ENCODE peak calls at places on chromosomes 2 and 18, in six cellular contexts. One of them, this sample, is unnamed.

GRCh38 chr2:200944467-200945394 is 18.7 kb downstream of the ORC2 start:
- DNase-seq in NCI-H446 treated with DMSO at 0.1 percent for 48 hours: no peak
- DNase-seq in posterior cingulate gyrus: no peak
- DNase-seq in WERI-Rb-1: no peak
- DNase-seq in NCI-H460: peak
- DNase-seq in H9: no peak
- DNase-seq in this sample: peak

GRCh38 chr2:120904825-120905224 is 169.2 kb downstream of the GLI2 start:
- DNase-seq in NCI-H460: no peak
- DNase-seq in H9: no peak
- DNase-seq in NCI-H446 treated with DMSO at 0.1 percent for 48 hours: no peak
- DNase-seq in posterior cingulate gyrus: no peak
- DNase-seq in WERI-Rb-1: no peak
- DNase-seq in this sample: no peak

GRCh38 chr18:24949908-24950307 is 402.1 kb downstream of the ZNF521 start:
- DNase-seq in NCI-H446 treated with DMSO at 0.1 percent for 48 hours: no peak
- DNase-seq in WERI-Rb-1: no peak
- DNase-seq in H9: no peak
- DNase-seq in NCI-H460: no peak
- DNase-seq in posterior cingulate gyrus: no peak
- DNase-seq in this sample: no peak

GRCh38 chr2:46387886-46388515 is 90.8 kb downstream of the EPAS1 start:
- DNase-seq in NCI-H446 treated with DMSO at 0.1 percent for 48 hours: no peak
- DNase-seq in posterior cingulate gyrus: peak
- DNase-seq in WERI-Rb-1: no peak
- DNase-seq in H9: peak
- DNase-seq in NCI-H460: no peak
- DNase-seq in this sample: no peak

GRCh38 chr2:231198291-231199173 is at the start of gene ARMC9:
- DNase-seq in WERI-Rb-1: peak
- DNase-seq in H9: peak
- DNase-seq in NCI-H446 treated with DMSO at 0.1 percent for 48 hours: no peak
- DNase-seq in posterior cingulate gyrus: peak
- DNase-seq in NCI-H460: peak
- DNase-seq in this sample: peak

GRCh38 chr2:73970850-73971471 is 13.7 kb upstream of the TET3 start:
- DNase-seq in NCI-H460: no peak
- DNase-seq in posterior cingulate gyrus: peak
- DNase-seq in WERI-Rb-1: peak
- DNase-seq in H9: no peak
- DNase-seq in NCI-H446 treated with DMSO at 0.1 percent for 48 hours: no peak
- DNase-seq in this sample: no peak

GRCh38 chr2:174078275-174078674 is 113.1 kb upstream of the SP3 start:
- DNase-seq in H9: no peak
- DNase-seq in WERI-Rb-1: no peak
- DNase-seq in posterior cingulate gyrus: no peak
- DNase-seq in NCI-H460: no peak
- DNase-seq in NCI-H446 treated with DMSO at 0.1 percent for 48 hours: no peak
- DNase-seq in this sample: no peak

GRCh38 chr2:112150447-112150846 is 12.3 kb downstream of the FBLN7 start:
- DNase-seq in posterior cingulate gyrus: no peak
- DNase-seq in H9: no peak
- DNase-seq in WERI-Rb-1: no peak
- DNase-seq in NCI-H460: no peak
- DNase-seq in NCI-H446 treated with DMSO at 0.1 percent for 48 hours: no peak
- DNase-seq in this sample: no peak

GRCh38 chr2:216015722-216016464 is 2.5 kb upstream of the MREG start:
- DNase-seq in posterior cingulate gyrus: no peak
- DNase-seq in H9: no peak
- DNase-seq in NCI-H446 treated with DMSO at 0.1 percent for 48 hours: no peak
- DNase-seq in NCI-H460: no peak
- DNase-seq in WERI-Rb-1: peak
- DNase-seq in this sample: no peak

GRCh38 chr2:182064024-182064880 is 78.6 kb downstream of the PPP1R1C start:
- DNase-seq in NCI-H460: no peak
- DNase-seq in WERI-Rb-1: no peak
- DNase-seq in posterior cingulate gyrus: peak
- DNase-seq in NCI-H446 treated with DMSO at 0.1 percent for 48 hours: no peak
- DNase-seq in H9: no peak
- DNase-seq in this sample: no peak

GRCh38 chr2:39434233-39434897 is 2.7 kb downstream of the MAP4K3 start:
- DNase-seq in posterior cingulate gyrus: no peak
- DNase-seq in NCI-H460: no peak
- DNase-seq in WERI-Rb-1: no peak
- DNase-seq in NCI-H446 treated with DMSO at 0.1 percent for 48 hours: no peak
- DNase-seq in H9: no peak
- DNase-seq in this sample: no peak

GRCh38 chr2:28662044-28662443 is 89.6 kb upstream of the PPP1CB start:
- DNase-seq in WERI-Rb-1: no peak
- DNase-seq in posterior cingulate gyrus: no peak
- DNase-seq in NCI-H446 treated with DMSO at 0.1 percent for 48 hours: peak
- DNase-seq in NCI-H460: no peak
- DNase-seq in H9: no peak
- DNase-seq in this sample: no peak

GRCh38 chr2:149903626-149904025 is 316.1 kb upstream of the MMADHC start:
- DNase-seq in posterior cingulate gyrus: no peak
- DNase-seq in WERI-Rb-1: no peak
- DNase-seq in NCI-H460: no peak
- DNase-seq in H9: no peak
- DNase-seq in NCI-H446 treated with DMSO at 0.1 percent for 48 hours: no peak
- DNase-seq in this sample: no peak

GRCh38 chr2:9179572-9180201 is 26.9 kb upstream of the ASAP2 start:
- DNase-seq in H9: no peak
- DNase-seq in posterior cingulate gyrus: no peak
- DNase-seq in WERI-Rb-1: peak
- DNase-seq in NCI-H446 treated with DMSO at 0.1 percent for 48 hours: no peak
- DNase-seq in NCI-H460: peak
- DNase-seq in this sample: no peak

GRCh38 chr2:234536218-234536989 is 39.5 kb upstream of the ARL4C start:
- DNase-seq in posterior cingulate gyrus: no peak
- DNase-seq in H9: no peak
- DNase-seq in WERI-Rb-1: peak
- DNase-seq in NCI-H460: no peak
- DNase-seq in NCI-H446 treated with DMSO at 0.1 percent for 48 hours: no peak
- DNase-seq in this sample: no peak

GRCh38 chr2:237888389-237888788 is 29.0 kb downstream of the RAMP1 start:
- DNase-seq in WERI-Rb-1: no peak
- DNase-seq in NCI-H446 treated with DMSO at 0.1 percent for 48 hours: no peak
- DNase-seq in H9: no peak
- DNase-seq in NCI-H460: peak
- DNase-seq in posterior cingulate gyrus: no peak
- DNase-seq in this sample: no peak

GRCh38 chr2:71548589-71549485 is 95.5 kb downstream of the DYSF start:
- DNase-seq in posterior cingulate gyrus: peak
- DNase-seq in NCI-H460: peak
- DNase-seq in WERI-Rb-1: peak
- DNase-seq in NCI-H446 treated with DMSO at 0.1 percent for 48 hours: peak
- DNase-seq in H9: peak
- DNase-seq in this sample: peak

GRCh38 chr2:55585451-55586079 is 31.9 kb downstream of the PPP4R3B start:
- DNase-seq in H9: no peak
- DNase-seq in NCI-H460: no peak
- DNase-seq in NCI-H446 treated with DMSO at 0.1 percent for 48 hours: no peak
- DNase-seq in WERI-Rb-1: no peak
- DNase-seq in posterior cingulate gyrus: no peak
- DNase-seq in this sample: no peak

GRCh38 chr2:101858246-101858645 is 133.5 kb upstream of the IL1R2 start:
- DNase-seq in posterior cingulate gyrus: no peak
- DNase-seq in H9: no peak
- DNase-seq in NCI-H460: no peak
- DNase-seq in WERI-Rb-1: no peak
- DNase-seq in NCI-H446 treated with DMSO at 0.1 percent for 48 hours: no peak
- DNase-seq in this sample: no peak

GRCh38 chr2:76296400-76296799 is 585.7 kb upstream of the GCFC2 start:
- DNase-seq in NCI-H460: no peak
- DNase-seq in NCI-H446 treated with DMSO at 0.1 percent for 48 hours: no peak
- DNase-seq in WERI-Rb-1: no peak
- DNase-seq in posterior cingulate gyrus: no peak
- DNase-seq in H9: no peak
- DNase-seq in this sample: no peak

GRCh38 chr2:191202881-191203397 is 42.3 kb upstream of the MYO1B start:
- DNase-seq in posterior cingulate gyrus: peak
- DNase-seq in WERI-Rb-1: no peak
- DNase-seq in NCI-H460: no peak
- DNase-seq in H9: no peak
- DNase-seq in NCI-H446 treated with DMSO at 0.1 percent for 48 hours: no peak
- DNase-seq in this sample: no peak

GRCh38 chr2:230703514-230703913 is 9.1 kb upstream of the CAB39 start:
- DNase-seq in posterior cingulate gyrus: no peak
- DNase-seq in NCI-H446 treated with DMSO at 0.1 percent for 48 hours: no peak
- DNase-seq in WERI-Rb-1: no peak
- DNase-seq in NCI-H460: no peak
- DNase-seq in H9: no peak
- DNase-seq in this sample: no peak

GRCh38 chr2:113212245-113213060 is 38.7 kb downstream of the PSD4 start:
- DNase-seq in H9: no peak
- DNase-seq in WERI-Rb-1: no peak
- DNase-seq in posterior cingulate gyrus: no peak
- DNase-seq in NCI-H446 treated with DMSO at 0.1 percent for 48 hours: peak
- DNase-seq in NCI-H460: no peak
- DNase-seq in this sample: no peak

GRCh38 chr2:240465765-240466578 is 30.5 kb downstream of the GPC1 start:
- DNase-seq in WERI-Rb-1: no peak
- DNase-seq in H9: peak
- DNase-seq in NCI-H460: no peak
- DNase-seq in posterior cingulate gyrus: no peak
- DNase-seq in NCI-H446 treated with DMSO at 0.1 percent for 48 hours: no peak
- DNase-seq in this sample: peak

GRCh38 chr2:217286833-217287232 is 427.0 kb upstream of the TNP1 start:
- DNase-seq in posterior cingulate gyrus: no peak
- DNase-seq in WERI-Rb-1: no peak
- DNase-seq in NCI-H460: no peak
- DNase-seq in H9: no peak
- DNase-seq in NCI-H446 treated with DMSO at 0.1 percent for 48 hours: no peak
- DNase-seq in this sample: no peak

GRCh38 chr2:7693246-7694065 is 776.2 kb downstream of the RNF144A start:
- DNase-seq in posterior cingulate gyrus: no peak
- DNase-seq in NCI-H460: peak
- DNase-seq in H9: no peak
- DNase-seq in WERI-Rb-1: no peak
- DNase-seq in NCI-H446 treated with DMSO at 0.1 percent for 48 hours: no peak
- DNase-seq in this sample: no peak

GRCh38 chr2:172437419-172438063 is 10.2 kb downstream of the ITGA6 start:
- DNase-seq in WERI-Rb-1: no peak
- DNase-seq in posterior cingulate gyrus: no peak
- DNase-seq in H9: no peak
- DNase-seq in NCI-H446 treated with DMSO at 0.1 percent for 48 hours: no peak
- DNase-seq in NCI-H460: no peak
- DNase-seq in this sample: no peak

GRCh38 chr2:181310967-181311366 is 146.2 kb upstream of the ITGA4 start:
- DNase-seq in H9: no peak
- DNase-seq in NCI-H460: no peak
- DNase-seq in WERI-Rb-1: no peak
- DNase-seq in posterior cingulate gyrus: no peak
- DNase-seq in NCI-H446 treated with DMSO at 0.1 percent for 48 hours: no peak
- DNase-seq in this sample: no peak

GRCh38 chr2:185625604-185626003 is 113.0 kb upstream of the FSIP2 start:
- DNase-seq in WERI-Rb-1: no peak
- DNase-seq in H9: no peak
- DNase-seq in NCI-H460: no peak
- DNase-seq in NCI-H446 treated with DMSO at 0.1 percent for 48 hours: no peak
- DNase-seq in posterior cingulate gyrus: no peak
- DNase-seq in this sample: no peak

GRCh38 chr2:121309801-121310200 is 24.8 kb upstream of the TFCP2L1 start:
- DNase-seq in NCI-H446 treated with DMSO at 0.1 percent for 48 hours: no peak
- DNase-seq in posterior cingulate gyrus: no peak
- DNase-seq in WERI-Rb-1: no peak
- DNase-seq in H9: no peak
- DNase-seq in NCI-H460: no peak
- DNase-seq in this sample: no peak

GRCh38 chr2:220855296-220855695 is 716.8 kb downstream of the EPHA4 start:
- DNase-seq in NCI-H460: no peak
- DNase-seq in posterior cingulate gyrus: no peak
- DNase-seq in WERI-Rb-1: peak
- DNase-seq in NCI-H446 treated with DMSO at 0.1 percent for 48 hours: no peak
- DNase-seq in H9: no peak
- DNase-seq in this sample: no peak

GRCh38 chr2:156935611-156936010 is 321.9 kb upstream of the GALNT5 start:
- DNase-seq in NCI-H460: no peak
- DNase-seq in NCI-H446 treated with DMSO at 0.1 percent for 48 hours: peak
- DNase-seq in H9: no peak
- DNase-seq in posterior cingulate gyrus: no peak
- DNase-seq in WERI-Rb-1: no peak
- DNase-seq in this sample: no peak

GRCh38 chr2:18149660-18150246 is 271.3 kb downstream of the KCNS3 start:
- DNase-seq in WERI-Rb-1: no peak
- DNase-seq in posterior cingulate gyrus: no peak
- DNase-seq in H9: no peak
- DNase-seq in NCI-H460: peak
- DNase-seq in NCI-H446 treated with DMSO at 0.1 percent for 48 hours: peak
- DNase-seq in this sample: no peak

This sample was measured in activated T-cell treated with anti-CD3 and anti-CD28 coated beads, Interleukin-2, amount 50 U/mL, for 4 hours.